ENCODE peak calls at places on chromosome 4, in four cellular contexts. X is iPS DF 19.7, M is EH, Y is mucosa of descending colon. P is an unnamed sample.
A peak's percentile ranks its signal among the peaks of the same experiment; 100 is the strongest.

GRCh38 chr4:184845367-184846011 is 19.7 kb upstream of the ACSL1 start:
- DNase-seq in X (no peak), M (peak; percentile 45), Y (no peak), P (peak; percentile 99)

GRCh38 chr4:144658908-144659307 is 13.0 kb downstream of the HHIP start:
- DNase-seq in X (no peak), M (peak; percentile 77), Y (no peak), P (peak; percentile 14)

GRCh38 chr4:87241341-87241740 is 20.9 kb upstream of the KLHL8 start:
- DNase-seq in X (no peak), M (no peak), Y (no peak), P (no peak)

GRCh38 chr4:110211007-110211769 is 12.8 kb upstream of the ELOVL6 start:
- DNase-seq in X (no peak), M (peak; percentile 51), Y (no peak), P (peak; percentile 32)

GRCh38 chr4:86961605-86962295 is 26.9 kb downstream of the AFF1 start:
- DNase-seq in X (no peak), M (peak; percentile 22), Y (no peak), P (no peak)

GRCh38 chr4:68310651-68311247 is 39.1 kb downstream of the YTHDC1 start:
- DNase-seq in X (no peak), M (no peak), Y (no peak), P (no peak)

GRCh38 chr4:183722738-183723560 is 63.9 kb downstream of the TRAPPC11 start:
- DNase-seq in X (no peak), M (peak; percentile 48), Y (peak; percentile 88), P (peak; percentile 75)

GRCh38 chr4:7193040-7193958 is 961 bp downstream of the SORCS2 start:
- DNase-seq in X (no peak), M (no peak), Y (no peak), P (no peak)

GRCh38 chr4:67933755-67934154 is 29.5 kb downstream of the TMPRSS11A start:
- DNase-seq in X (no peak), M (peak; percentile 6), Y (no peak), P (no peak)

P was measured in mammary epithelial cell.